ENCODE peak calls at places on chromosomes 4 and X, in five cellular contexts. G is breast epithelium, W is lower lobe of right lung, S is astrocyte, X is fibroblast of lung. K is an unnamed sample.

GRCh38 chr4:87532907-87533306 is 3.7 kb upstream of the SPARCL1 start:
- DNase-seq in G (no peak), W (no peak), S (no peak), X (no peak), K (no peak)

GRCh38 chr4:6013564-6013963 is 4.7 kb downstream of the C4orf50 start:
- DNase-seq in G (no peak), W (no peak), S (no peak), X (no peak), K (no peak)

GRCh38 chr4:87975466-87975865 is at the start of gene SPP1:
- DNase-seq in G (no peak), W (no peak), S (peak; percentile 51), X (no peak), K (peak; percentile 13)

GRCh38 chr4:68948985-68949384 is 2.6 kb downstream of the UGT2A3 start:
- DNase-seq in G (no peak), W (no peak), S (no peak), X (no peak), K (no peak)

GRCh38 chr4:164396439-164396838 is 357.5 kb upstream of the SMIM31 start:
- DNase-seq in G (no peak), W (no peak), S (peak; percentile 4), X (no peak), K (peak; percentile 20)

GRCh38 chrX:108732630-108733321 is 3.6 kb downstream of the IRS4 start:
- DNase-seq in G (no peak), W (no peak), S (no peak), X (no peak), K (peak; percentile 9)

GRCh38 chr4:181822005-181822375 is 421.2 kb upstream of the TENM3 start:
- DNase-seq in G (no peak), W (no peak), S (peak; percentile 73), X (peak; percentile 5), K (no peak)

GRCh38 chrX:17748684-17749083 is 11.4 kb downstream of the SCML1 start:
- DNase-seq in G (no peak), W (no peak), S (no peak), X (no peak), K (no peak)

GRCh38 chrX:140526138-140526537 is 21.3 kb upstream of the SOX3 start:
- DNase-seq in G (no peak), W (no peak), S (peak; percentile 52), X (no peak), K (no peak)

GRCh38 chr4:148004228-148004813 is 272.4 kb downstream of the ARHGAP10 start:
- DNase-seq in G (no peak), W (no peak), S (peak; percentile 13), X (no peak), K (no peak)

GRCh38 chr4:7366180-7366957 is 68.4 kb downstream of the PSAPL1 start:
- DNase-seq in G (no peak), W (peak; percentile 63), S (no peak), X (no peak), K (no peak)

GRCh38 chr4:91128519-91128918 is 1001.3 kb downstream of the CCSER1 start:
- DNase-seq in G (no peak), W (no peak), S (no peak), X (no peak), K (no peak)

GRCh38 chr4:38193464-38193863 is 233.3 kb downstream of the PTTG2 start:
- DNase-seq in G (no peak), W (no peak), S (no peak), X (no peak), K (no peak)

DNA sequence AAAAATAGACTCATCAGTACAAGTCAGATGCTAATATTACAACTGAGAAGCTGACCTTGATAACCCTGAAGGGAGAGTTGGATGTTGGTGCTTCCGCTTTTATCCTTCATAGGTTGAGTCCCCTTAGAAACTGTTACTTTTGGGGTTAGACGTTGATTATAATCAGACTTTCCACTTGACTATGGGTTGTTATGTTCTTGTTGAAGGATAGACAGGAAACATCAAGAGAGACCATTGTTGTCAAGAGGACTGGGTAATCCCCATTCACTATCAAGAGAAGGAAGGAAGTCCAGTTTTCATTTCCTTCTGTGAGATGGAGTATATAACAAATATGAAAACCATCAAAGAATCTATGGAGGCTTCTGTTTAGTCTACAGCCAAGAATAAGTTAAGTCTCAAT is 229.9 kb upstream of the AFF2 start:
- DNase-seq in G (no peak), W (no peak), S (no peak), X (no peak), K (no peak)
- H3K4me1 ChIP-seq in G (no peaks in the 10 kb centered on the region), W (no peaks in the 10 kb centered on the region), S (no peaks in the 10 kb centered on the region), X (no peaks in the 10 kb centered on the region), K (no peaks in the 10 kb centered on the region)

GRCh38 chr4:144754562-144755410 is 108.8 kb downstream of the HHIP start:
- DNase-seq in G (no peak), W (no peak), S (peak; percentile 89), X (peak; percentile 58), K (no peak)
- TF ChIP-seq CTCF in G (no peak), W (no peak), S (peak; percentile 36), X (peak; percentile 73), K (peak; percentile 21)

GRCh38 chr4:41424541-41424940 is 113.4 kb upstream of the LIMCH1 start:
- DNase-seq in G (no peak), W (no peak), S (peak; percentile 46), X (no peak), K (no peak)

GRCh38 chr4:41427306-41427882 is 110.6 kb upstream of the LIMCH1 start:
- DNase-seq in G (no peak), W (no peak), S (no peak), X (no peak), K (no peak)

GRCh38 chr4:41428205-41428940 is 109.6 kb upstream of the LIMCH1 start:
- DNase-seq in G (no peak), W (no peak), S (peak; percentile 7), X (no peak), K (no peak)

GRCh38 chr4:41428941-41429669 is 108.9 kb upstream of the LIMCH1 start:
- DNase-seq in G (no peak), W (no peak), S (no peak), X (no peak), K (no peak)

GRCh38 chr4:41426523-41426922 is 111.4 kb upstream of the LIMCH1 start:
- DNase-seq in G (no peak), W (no peak), S (no peak), X (peak; percentile 56), K (no peak)
- H3K4me1 ChIP-seq in G (no peaks in the 10 kb centered on the region), W (peaks cover 72% of the 10 kb centered on the region), S (no peaks in the 10 kb centered on the region), X (no peaks in the 10 kb centered on the region), K (peaks cover 18% of the 10 kb centered on the region)

GRCh38 chrX:19332983-19333382 is 10.7 kb upstream of the PDHA1 start:
- DNase-seq in G (no peak), W (no peak), S (no peak), X (peak; percentile 43), K (peak; percentile 20)

DNA sequence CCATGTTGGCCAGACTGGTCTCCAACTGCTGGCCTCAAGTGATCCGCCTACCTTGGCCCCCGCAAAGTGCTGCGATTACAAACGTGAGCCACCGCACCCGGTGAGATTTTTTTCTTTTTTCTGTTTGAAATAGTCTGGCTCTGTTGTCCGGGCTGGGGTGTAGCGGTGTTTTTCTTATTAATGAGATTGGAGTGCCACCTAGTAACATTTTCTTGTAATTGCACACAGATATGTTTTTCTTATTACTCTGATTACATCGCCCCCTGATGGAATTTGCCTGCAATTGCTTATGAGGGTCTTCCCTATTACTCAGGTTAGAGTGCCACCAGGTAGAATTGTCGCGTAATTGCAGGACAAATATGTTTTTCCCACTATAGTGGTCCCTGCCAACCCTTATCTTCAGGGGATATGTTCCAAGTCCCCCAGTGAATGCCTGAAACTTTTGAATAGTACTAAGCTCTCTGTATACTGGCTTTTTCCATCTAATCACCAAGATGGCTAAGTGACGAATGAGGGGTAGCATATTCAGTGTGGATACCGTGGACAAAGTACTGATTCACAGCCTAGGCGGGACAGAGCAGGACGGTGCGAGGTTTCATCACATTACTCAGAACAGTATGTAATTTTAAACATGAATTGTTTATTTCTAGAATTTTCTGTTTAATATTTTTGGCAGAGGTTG is 8.6 kb upstream of the PDHA1 start:
- DNase-seq in G (no peak), W (no peak), S (no peak), X (peak; percentile 20), K (no peak)
- TF ChIP-seq CTCF in G (no peak), W (peak; percentile 12), S (peak; percentile 28), X (peak; percentile 18), K (peak; percentile 29)

GRCh38 chr4:3482707-3483106 is 19.6 kb downstream of the DOK7 start:
- DNase-seq in G (no peak), W (no peak), S (no peak), X (no peak), K (no peak)
- H3K4me1 ChIP-seq in G (peaks cover 13% of the 10 kb centered on the region), W (peaks cover 20% of the 10 kb centered on the region), S (peaks cover 10% of the 10 kb centered on the region), X (no peaks in the 10 kb centered on the region), K (peaks cover 13% of the 10 kb centered on the region)

GRCh38 chr4:47701286-47701685 is 136.6 kb downstream of the CORIN start:
- DNase-seq in G (no peak), W (no peak), S (no peak), X (no peak), K (no peak)

GRCh38 chr4:47703964-47704363 is 133.9 kb downstream of the CORIN start:
- DNase-seq in G (no peak), W (no peak), S (no peak), X (no peak), K (no peak)

GRCh38 chr4:47704693-47705325 is 133.1 kb downstream of the CORIN start:
- DNase-seq in G (no peak), W (no peak), S (no peak), X (peak; percentile 51), K (peak; percentile 69)

GRCh38 chr4:47703008-47703407 is 134.9 kb downstream of the CORIN start:
- DNase-seq in G (no peak), W (no peak), S (no peak), X (no peak), K (no peak)

GRCh38 chr4:47705326-47705981 is 132.4 kb downstream of the CORIN start:
- DNase-seq in G (no peak), W (no peak), S (no peak), X (peak; percentile 41), K (peak; percentile 20)
- TF ChIP-seq CTCF in G (no peak), W (peak; percentile 27), S (peak; percentile 27), X (peak; percentile 48), K (peak; percentile 46)

GRCh38 chr4:48557478-48557877 is 67.4 kb downstream of the ZAR1 start:
- DNase-seq in G (no peak), W (no peak), S (no peak), X (no peak), K (no peak)

GRCh38 chr4:48558026-48558425 is 68.0 kb downstream of the ZAR1 start:
- DNase-seq in G (no peak), W (no peak), S (no peak), X (no peak), K (no peak)

GRCh38 chr4:48554606-48555005 is 64.6 kb downstream of the ZAR1 start:
- DNase-seq in G (no peak), W (no peak), S (no peak), X (no peak), K (no peak)

GRCh38 chr4:48553720-48554119 is 63.7 kb downstream of the ZAR1 start:
- DNase-seq in G (no peak), W (no peak), S (no peak), X (no peak), K (no peak)

DNA sequence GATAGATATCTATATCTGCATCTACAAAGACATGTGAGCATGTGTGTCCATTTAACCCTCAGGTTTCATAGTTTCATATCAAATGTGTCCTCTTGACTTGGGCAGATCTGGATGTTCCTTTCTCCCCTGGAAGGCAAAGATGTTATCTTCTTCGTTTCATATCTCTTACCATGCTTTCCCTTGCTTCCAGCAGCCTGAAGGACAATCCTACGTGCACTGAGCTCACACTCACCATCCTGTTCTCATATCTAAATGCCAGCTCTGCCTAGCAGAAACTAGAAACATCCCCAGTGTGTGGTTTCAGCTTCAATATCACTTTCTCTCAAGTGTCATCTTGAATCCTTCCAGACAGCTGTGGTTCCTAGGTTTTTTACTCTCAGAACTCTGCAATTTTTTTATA is 66.2 kb downstream of the ZAR1 start:
- DNase-seq in G (no peak), W (no peak), S (no peak), X (no peak), K (no peak)
- H3K4me1 ChIP-seq in G (no peaks in the 10 kb centered on the region), W (no peaks in the 10 kb centered on the region), S (no peaks in the 10 kb centered on the region), X (no peaks in the 10 kb centered on the region), K (no peaks in the 10 kb centered on the region)

GRCh38 chr4:112075129-112075753 is 70.0 kb upstream of the FAM241A start:
- DNase-seq in G (no peak), W (no peak), S (peak; percentile 32), X (peak; percentile 66), K (peak; percentile 67)
- TF ChIP-seq CTCF in G (peak; percentile 35), W (peak; percentile 77), S (peak; percentile 85), X (peak; percentile 90), K (peak; percentile 67)

K was measured in hepatocyte.